ENCODE peak calls at places on chromosomes 5 and 9, in eight cellular contexts. C, X, R, W, U, E, Q and M are unnamed samples.
A peak's percentile ranks its signal among the peaks of the same experiment; 100 is the strongest.

GRCh38 chr5:78373231-78373630 is 12.8 kb downstream of the SCAMP1 start:
- DNase-seq in C (no peak), X (no peak), R (no peak), W (no peak), U (no peak), E (no peak), Q (no peak), M (no peak)

GRCh38 chr5:72106922-72107873 is at the start of gene MAP1B:
- DNase-seq in C (peak; percentile 91), X (no peak), R (peak; percentile 83), W (peak; percentile 81), U (peak; percentile 94), E (no peak), Q (no peak), M (no peak)

GRCh38 chr9:133443982-133444381 is 15.8 kb upstream of the CACFD1 start:
- DNase-seq in C (no peak), X (no peak), R (peak; percentile 14), W (peak; percentile 31), U (no peak), E (no peak), Q (no peak), M (no peak)

GRCh38 chr5:3449481-3449880 is 146.2 kb upstream of the IRX1 start:
- DNase-seq in C (no peak), X (no peak), R (no peak), W (no peak), U (no peak), E (no peak), Q (no peak), M (no peak)

GRCh38 chr9:16277471-16277870 is 593.0 kb downstream of the BNC2 start:
- DNase-seq in C (no peak), X (no peak), R (no peak), W (no peak), U (no peak), E (no peak), Q (no peak), M (no peak)

GRCh38 chr9:121312169-121312568 is 44.2 kb downstream of the GSN start:
- DNase-seq in C (no peak), X (no peak), R (no peak), W (no peak), U (no peak), E (no peak), Q (no peak), M (no peak)

GRCh38 chr9:12629091-12629490 is 64.1 kb upstream of the TYRP1 start:
- DNase-seq in C (no peak), X (no peak), R (no peak), W (no peak), U (no peak), E (no peak), Q (no peak), M (no peak)

GRCh38 chr9:133967024-133967741 is 24.9 kb downstream of the VAV2 start:
- DNase-seq in C (no peak), X (no peak), R (peak; percentile 83), W (peak; percentile 84), U (no peak), E (no peak), Q (no peak), M (no peak)

GRCh38 chr5:153678617-153679329 is 188.3 kb downstream of the GRIA1 start:
- DNase-seq in C (no peak), X (no peak), R (no peak), W (no peak), U (no peak), E (no peak), Q (no peak), M (no peak)

GRCh38 chr9:117929873-117930272 is 225.7 kb downstream of the TLR4 start:
- DNase-seq in C (no peak), X (no peak), R (peak; percentile 41), W (peak; percentile 16), U (no peak), E (no peak), Q (no peak), M (no peak)

GRCh38 chr5:149445739-149446369 is 66.8 kb upstream of the IL17B start:
- DNase-seq in C (no peak), X (no peak), R (peak; percentile 100), W (peak; percentile 98), U (no peak), E (no peak), Q (no peak), M (peak; percentile 97)

GRCh38 chr9:88936668-88937067 is 54.6 kb upstream of the S1PR3 start:
- DNase-seq in C (peak; percentile 50), X (no peak), R (no peak), W (no peak), U (no peak), E (no peak), Q (no peak), M (no peak)

GRCh38 chr5:176985516-176985915 is 21.1 kb downstream of the UIMC1 start:
- DNase-seq in C (no peak), X (no peak), R (no peak), W (no peak), U (no peak), E (no peak), Q (no peak), M (no peak)

GRCh38 chr5:133052317-133053175 is 733 bp downstream of the HSPA4 start:
- DNase-seq in C (peak; percentile 91), X (peak; percentile 56), R (peak; percentile 67), W (peak; percentile 68), U (no peak), E (no peak), Q (peak; percentile 13), M (no peak)

GRCh38 chr5:152177626-152178349 is 227.3 kb downstream of the NMUR2 start:
- DNase-seq in C (no peak), X (no peak), R (peak; percentile 57), W (peak; percentile 54), U (no peak), E (no peak), Q (no peak), M (no peak)

GRCh38 chr5:126624534-126624933 is 23.8 kb downstream of the PHAX start:
- DNase-seq in C (no peak), X (no peak), R (peak; percentile 96), W (peak; percentile 92), U (no peak), E (no peak), Q (no peak), M (peak; percentile 22)

GRCh38 chr9:72203205-72203803 is 54.1 kb downstream of the GDA start:
- DNase-seq in C (no peak), X (no peak), R (peak; percentile 43), W (peak; percentile 21), U (no peak), E (peak; percentile 31), Q (no peak), M (no peak)

GRCh38 chr9:6029581-6029980 is 14.2 kb upstream of the RANBP6 start:
- DNase-seq in C (no peak), X (no peak), R (no peak), W (no peak), U (no peak), E (no peak), Q (no peak), M (no peak)

GRCh38 chr5:122921826-122922225 is 76.4 kb downstream of the SNX24 start:
- DNase-seq in C (no peak), X (no peak), R (peak; percentile 39), W (peak; percentile 10), U (no peak), E (no peak), Q (no peak), M (no peak)

GRCh38 chr5:143606043-143606752 is 202.7 kb upstream of the NR3C1 start:
- DNase-seq in C (no peak), X (no peak), R (peak; percentile 58), W (peak; percentile 41), U (no peak), E (no peak), Q (no peak), M (no peak)

GRCh38 chr5:30832519-30832918 is 361.0 kb upstream of the CDH6 start:
- DNase-seq in C (no peak), X (no peak), R (no peak), W (no peak), U (no peak), E (no peak), Q (no peak), M (no peak)

GRCh38 chr5:71471193-71471592 is 15.7 kb downstream of the BDP1 start:
- DNase-seq in C (no peak), X (no peak), R (peak; percentile 32), W (peak; percentile 68), U (no peak), E (no peak), Q (no peak), M (no peak)

GRCh38 chr9:21505425-21506179 is 23.5 kb upstream of the IFNE start:
- DNase-seq in C (no peak), X (no peak), R (peak; percentile 50), W (peak; percentile 54), U (no peak), E (no peak), Q (no peak), M (no peak)

GRCh38 chr5:165321912-165322311 is 1816.5 kb downstream of the MAT2B start:
- DNase-seq in C (no peak), X (no peak), R (no peak), W (no peak), U (no peak), E (no peak), Q (no peak), M (no peak)

GRCh38 chr9:134278286-134278685 is 48.0 kb upstream of the RXRA start:
- DNase-seq in C (no peak), X (no peak), R (no peak), W (no peak), U (no peak), E (no peak), Q (no peak), M (no peak)

GRCh38 chr9:124495105-124496074 is 11.8 kb downstream of the NR5A1 start:
- DNase-seq in C (no peak), X (no peak), R (no peak), W (no peak), U (no peak), E (no peak), Q (no peak), M (no peak)

GRCh38 chr9:109967651-109968331 is 187.8 kb downstream of the PALM2AKAP2 start:
- DNase-seq in C (no peak), X (no peak), R (no peak), W (no peak), U (no peak), E (no peak), Q (no peak), M (no peak)

GRCh38 chr5:163433271-163433670 is 4.1 kb upstream of the CCNG1 start:
- DNase-seq in C (no peak), X (no peak), R (no peak), W (no peak), U (no peak), E (no peak), Q (no peak), M (no peak)

GRCh38 chr9:134057751-134058701 is 9.8 kb downstream of the BRD3 start:
- DNase-seq in C (peak; percentile 72), X (no peak), R (no peak), W (no peak), U (no peak), E (no peak), Q (no peak), M (no peak)

GRCh38 chr5:123844873-123845272 is 332.9 kb downstream of the CSNK1G3 start:
- DNase-seq in C (no peak), X (no peak), R (peak; percentile 15), W (peak; percentile 37), U (no peak), E (no peak), Q (no peak), M (no peak)

GRCh38 chr5:116733995-116734716 is 159.5 kb upstream of the SEMA6A start:
- DNase-seq in C (no peak), X (no peak), R (no peak), W (no peak), U (no peak), E (no peak), Q (no peak), M (no peak)

GRCh38 chr9:76662476-76663281 is 101.6 kb upstream of the PCA3 start:
- DNase-seq in C (no peak), X (no peak), R (no peak), W (no peak), U (no peak), E (no peak), Q (no peak), M (no peak)

GRCh38 chr5:143642791-143643190 is 169.2 kb upstream of the HMHB1 start:
- DNase-seq in C (no peak), X (no peak), R (peak; percentile 76), W (peak; percentile 53), U (no peak), E (no peak), Q (no peak), M (no peak)